ENCODE peak calls at places on chromosomes 13 and 19, in five cellular contexts. One of them, this sample, is unnamed.

GRCh38 chr19:40600086-40600917 is 867 bp upstream of the LTBP4 start:
- DNase-seq in epithelial cell of esophagus: no peak
- DNase-seq in GM06990: no peak
- DNase-seq in foreskin fibroblast: no peak
- DNase-seq in colonic mucosa: no peak
- DNase-seq in this sample: no peak

GRCh38 chr19:33193864-33194362 is at the start of gene LRP3:
- DNase-seq in GM06990: no peak
- DNase-seq in epithelial cell of esophagus: peak
- DNase-seq in colonic mucosa: peak
- DNase-seq in foreskin fibroblast: peak
- DNase-seq in this sample: no peak

GRCh38 chr13:36057041-36057440 is 74.1 kb downstream of the DCLK1 start:
- DNase-seq in GM06990: no peak
- DNase-seq in colonic mucosa: no peak
- DNase-seq in epithelial cell of esophagus: peak
- DNase-seq in foreskin fibroblast: no peak
- DNase-seq in this sample: no peak

GRCh38 chr19:45451181-45451849 is 16.5 kb upstream of the FOSB start:
- DNase-seq in GM06990: peak
- DNase-seq in colonic mucosa: peak
- DNase-seq in foreskin fibroblast: peak
- DNase-seq in epithelial cell of esophagus: peak
- DNase-seq in this sample: no peak

GRCh38 chr19:6536138-6536671 is 5.4 kb downstream of the TNFSF9 start:
- DNase-seq in GM06990: peak
- DNase-seq in epithelial cell of esophagus: peak
- DNase-seq in foreskin fibroblast: no peak
- DNase-seq in colonic mucosa: peak
- DNase-seq in this sample: no peak

GRCh38 chr19:45144431-45145269 is 16.1 kb downstream of the NKPD1 start:
- DNase-seq in GM06990: no peak
- DNase-seq in colonic mucosa: no peak
- DNase-seq in epithelial cell of esophagus: no peak
- DNase-seq in foreskin fibroblast: no peak
- DNase-seq in this sample: no peak

GRCh38 chr19:14002571-14003278 is 3.4 kb downstream of the RFX1 start:
- DNase-seq in colonic mucosa: no peak
- DNase-seq in GM06990: no peak
- DNase-seq in foreskin fibroblast: no peak
- DNase-seq in epithelial cell of esophagus: no peak
- DNase-seq in this sample: no peak

GRCh38 chr13:36193151-36193855 is 21.1 kb downstream of the SOHLH2 start:
- DNase-seq in epithelial cell of esophagus: peak
- DNase-seq in GM06990: no peak
- DNase-seq in colonic mucosa: no peak
- DNase-seq in foreskin fibroblast: peak
- DNase-seq in this sample: peak

GRCh38 chr13:33153421-33154381 is 131.9 kb downstream of the STARD13 start:
- DNase-seq in epithelial cell of esophagus: peak
- DNase-seq in GM06990: no peak
- DNase-seq in colonic mucosa: no peak
- DNase-seq in foreskin fibroblast: peak
- DNase-seq in this sample: no peak

GRCh38 chr19:58372311-58373133 is 8.3 kb downstream of the ZNF837 start:
- DNase-seq in colonic mucosa: no peak
- DNase-seq in GM06990: no peak
- DNase-seq in foreskin fibroblast: peak
- DNase-seq in epithelial cell of esophagus: no peak
- DNase-seq in this sample: no peak

GRCh38 chr13:48223016-48223385 is 10.0 kb upstream of the ITM2B start:
- DNase-seq in epithelial cell of esophagus: no peak
- DNase-seq in colonic mucosa: no peak
- DNase-seq in GM06990: no peak
- DNase-seq in foreskin fibroblast: no peak
- DNase-seq in this sample: no peak

GRCh38 chr13:90154311-90154960 is 1193.1 kb upstream of the MIR17HG start:
- DNase-seq in epithelial cell of esophagus: peak
- DNase-seq in foreskin fibroblast: no peak
- DNase-seq in colonic mucosa: no peak
- DNase-seq in GM06990: no peak
- DNase-seq in this sample: no peak

GRCh38 chr19:17348700-17349099 is 11.3 kb downstream of the GTPBP3 start:
- DNase-seq in epithelial cell of esophagus: no peak
- DNase-seq in colonic mucosa: no peak
- DNase-seq in GM06990: no peak
- DNase-seq in foreskin fibroblast: peak
- DNase-seq in this sample: no peak

GRCh38 chr13:37608750-37609339 is 10.3 kb upstream of the POSTN start:
- DNase-seq in colonic mucosa: no peak
- DNase-seq in GM06990: no peak
- DNase-seq in epithelial cell of esophagus: peak
- DNase-seq in foreskin fibroblast: peak
- DNase-seq in this sample: no peak

GRCh38 chr19:4061683-4062575 is 4.8 kb downstream of the ZBTB7A start:
- DNase-seq in colonic mucosa: peak
- DNase-seq in GM06990: no peak
- DNase-seq in epithelial cell of esophagus: peak
- DNase-seq in foreskin fibroblast: no peak
- DNase-seq in this sample: no peak

GRCh38 chr13:45490068-45490467 is 25.3 kb downstream of the COG3 start:
- DNase-seq in foreskin fibroblast: no peak
- DNase-seq in GM06990: no peak
- DNase-seq in epithelial cell of esophagus: peak
- DNase-seq in colonic mucosa: no peak
- DNase-seq in this sample: no peak

GRCh38 chr13:99556867-99557443 is 55.7 kb downstream of the TM9SF2 start:
- DNase-seq in GM06990: no peak
- DNase-seq in epithelial cell of esophagus: no peak
- DNase-seq in foreskin fibroblast: no peak
- DNase-seq in colonic mucosa: no peak
- DNase-seq in this sample: no peak

GRCh38 chr19:13099073-13099999 is 3.3 kb downstream of the LYL1 start:
- DNase-seq in epithelial cell of esophagus: peak
- DNase-seq in GM06990: peak
- DNase-seq in colonic mucosa: peak
- DNase-seq in foreskin fibroblast: peak
- DNase-seq in this sample: no peak

GRCh38 chr13:42478531-42479156 is 95.3 kb upstream of the TNFSF11 start:
- DNase-seq in GM06990: no peak
- DNase-seq in foreskin fibroblast: peak
- DNase-seq in colonic mucosa: no peak
- DNase-seq in epithelial cell of esophagus: peak
- DNase-seq in this sample: no peak

GRCh38 chr19:28914173-28914572 is 298.8 kb downstream of the UQCRFS1 start:
- DNase-seq in foreskin fibroblast: no peak
- DNase-seq in GM06990: no peak
- DNase-seq in colonic mucosa: no peak
- DNase-seq in epithelial cell of esophagus: no peak
- DNase-seq in this sample: no peak

GRCh38 chr19:41234512-41235208 is 15.6 kb downstream of the AXL start:
- DNase-seq in epithelial cell of esophagus: no peak
- DNase-seq in colonic mucosa: no peak
- DNase-seq in GM06990: no peak
- DNase-seq in foreskin fibroblast: no peak
- DNase-seq in this sample: no peak

GRCh38 chr13:75533866-75534265 is 3.8 kb downstream of the COMMD6 start:
- DNase-seq in colonic mucosa: no peak
- DNase-seq in epithelial cell of esophagus: peak
- DNase-seq in GM06990: no peak
- DNase-seq in foreskin fibroblast: no peak
- DNase-seq in this sample: no peak

GRCh38 chr19:45296365-45296764 is 26.3 kb downstream of the CKM start:
- DNase-seq in epithelial cell of esophagus: no peak
- DNase-seq in foreskin fibroblast: no peak
- DNase-seq in GM06990: no peak
- DNase-seq in colonic mucosa: no peak
- DNase-seq in this sample: no peak

GRCh38 chr19:55620410-55620809 is 4.0 kb downstream of the ZNF784 start:
- DNase-seq in colonic mucosa: no peak
- DNase-seq in epithelial cell of esophagus: no peak
- DNase-seq in foreskin fibroblast: peak
- DNase-seq in GM06990: no peak
- DNase-seq in this sample: no peak

GRCh38 chr19:39132344-39132969 is 6.9 kb downstream of the PAK4 start:
- DNase-seq in GM06990: no peak
- DNase-seq in epithelial cell of esophagus: no peak
- DNase-seq in colonic mucosa: no peak
- DNase-seq in foreskin fibroblast: no peak
- DNase-seq in this sample: no peak

GRCh38 chr19:39130337-39131254 is 5.0 kb downstream of the PAK4 start:
- DNase-seq in colonic mucosa: no peak
- DNase-seq in epithelial cell of esophagus: no peak
- DNase-seq in GM06990: no peak
- DNase-seq in foreskin fibroblast: no peak
- DNase-seq in this sample: no peak

GRCh38 chr19:39133431-39134270 is 8.1 kb downstream of the PAK4 start:
- DNase-seq in epithelial cell of esophagus: no peak
- DNase-seq in colonic mucosa: peak
- DNase-seq in GM06990: no peak
- DNase-seq in foreskin fibroblast: no peak
- DNase-seq in this sample: no peak

GRCh38 chr19:39129116-39129515 is 3.5 kb downstream of the PAK4 start:
- DNase-seq in colonic mucosa: no peak
- DNase-seq in GM06990: no peak
- DNase-seq in epithelial cell of esophagus: no peak
- DNase-seq in foreskin fibroblast: no peak
- DNase-seq in this sample: no peak

GRCh38 chr19:39131255-39131755 is 5.7 kb downstream of the PAK4 start:
- DNase-seq in colonic mucosa: no peak
- DNase-seq in foreskin fibroblast: peak
- DNase-seq in GM06990: no peak
- DNase-seq in epithelial cell of esophagus: peak
- DNase-seq in this sample: no peak
- H3K4me3 ChIP-seq in colonic mucosa: no peak
- H3K4me3 ChIP-seq in foreskin fibroblast: no peak
- H3K4me3 ChIP-seq in GM06990: no peak
- H3K4me3 ChIP-seq in epithelial cell of esophagus: no peak
- H3K4me3 ChIP-seq in this sample: no peak

GRCh38 chr19:10811391-10812111 is 24.5 kb downstream of the TMED1 start:
- DNase-seq in GM06990: no peak
- DNase-seq in foreskin fibroblast: peak
- DNase-seq in epithelial cell of esophagus: no peak
- DNase-seq in colonic mucosa: no peak
- DNase-seq in this sample: no peak

GRCh38 chr19:10812196-10812595 is 23.8 kb downstream of the TMED1 start:
- DNase-seq in epithelial cell of esophagus: no peak
- DNase-seq in colonic mucosa: no peak
- DNase-seq in GM06990: no peak
- DNase-seq in foreskin fibroblast: peak
- DNase-seq in this sample: no peak

GRCh38 chr19:10808937-10809655 is 26.9 kb downstream of the TMED1 start:
- DNase-seq in GM06990: no peak
- DNase-seq in epithelial cell of esophagus: peak
- DNase-seq in foreskin fibroblast: peak
- DNase-seq in colonic mucosa: no peak
- DNase-seq in this sample: no peak

GRCh38 chr19:10812902-10813404 is 23.1 kb downstream of the TMED1 start:
- DNase-seq in epithelial cell of esophagus: peak
- DNase-seq in colonic mucosa: no peak
- DNase-seq in GM06990: no peak
- DNase-seq in foreskin fibroblast: peak
- DNase-seq in this sample: peak

GRCh38 chr19:10809693-10810285 is 26.2 kb downstream of the TMED1 start:
- DNase-seq in GM06990: no peak
- DNase-seq in epithelial cell of esophagus: no peak
- DNase-seq in colonic mucosa: no peak
- DNase-seq in foreskin fibroblast: no peak
- DNase-seq in this sample: no peak
- H3K4me3 ChIP-seq in GM06990: no peak
- H3K4me3 ChIP-seq in epithelial cell of esophagus: no peak
- H3K4me3 ChIP-seq in colonic mucosa: no peak
- H3K4me3 ChIP-seq in foreskin fibroblast: no peak
- H3K4me3 ChIP-seq in this sample: no peak

DNA sequence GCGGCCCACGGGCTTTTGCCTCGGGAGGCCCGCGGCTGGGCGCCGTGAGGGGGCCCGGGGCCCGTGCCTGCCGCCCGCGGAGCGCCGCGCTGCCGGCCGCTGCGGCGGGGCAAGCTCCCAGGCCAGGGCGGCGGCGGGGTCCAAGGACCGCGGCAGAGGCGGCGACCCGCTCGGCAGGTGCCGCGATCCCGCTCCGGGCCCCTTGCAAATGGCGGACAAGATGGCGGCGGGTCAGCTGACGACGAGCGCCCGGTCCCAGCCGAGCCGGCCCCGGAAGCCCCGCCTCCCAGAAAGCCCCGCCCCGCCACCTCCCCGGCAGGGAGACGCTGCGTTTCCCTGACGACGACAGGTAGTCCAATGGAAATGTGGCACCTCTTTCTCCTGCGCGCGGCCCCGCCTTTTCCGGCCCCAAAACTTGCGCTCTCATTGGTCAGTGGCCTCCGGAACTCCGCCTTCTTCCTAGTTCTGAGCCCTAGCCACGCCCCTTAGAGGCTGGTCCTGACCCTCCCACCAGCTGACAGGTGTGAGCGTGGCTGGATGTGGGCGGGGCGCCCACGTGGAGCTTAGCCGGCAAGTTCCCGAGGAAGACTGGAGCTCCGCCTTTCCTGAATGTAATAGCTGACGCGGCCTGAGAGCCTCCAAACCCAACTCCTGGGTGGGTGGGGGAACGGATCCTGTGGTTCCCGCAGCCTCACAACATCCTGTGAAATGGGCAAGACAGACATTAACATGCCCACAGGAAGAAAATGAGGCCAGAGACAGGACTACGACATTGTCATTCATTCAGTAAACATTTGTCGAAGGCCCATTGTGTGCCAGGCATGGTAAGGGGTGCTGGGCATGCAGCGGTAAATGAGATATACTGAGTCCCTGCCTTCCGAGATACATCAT is at the start of gene AP3D1:
- DNase-seq in foreskin fibroblast: peak
- DNase-seq in GM06990: peak
- DNase-seq in epithelial cell of esophagus: peak
- DNase-seq in colonic mucosa: peak
- DNase-seq in this sample: peak
- H3K4me3 ChIP-seq in foreskin fibroblast: peak
- H3K4me3 ChIP-seq in GM06990: peak
- H3K4me3 ChIP-seq in epithelial cell of esophagus: peak
- H3K4me3 ChIP-seq in colonic mucosa: peak
- H3K4me3 ChIP-seq in this sample: peak

GRCh38 chr19:35155441-35155840 is 906 bp downstream of the FXYD5 start:
- DNase-seq in foreskin fibroblast: peak
- DNase-seq in colonic mucosa: no peak
- DNase-seq in epithelial cell of esophagus: no peak
- DNase-seq in GM06990: peak
- DNase-seq in this sample: no peak

GRCh38 chr19:35155981-35156672 is 1.6 kb downstream of the FXYD5 start:
- DNase-seq in epithelial cell of esophagus: no peak
- DNase-seq in colonic mucosa: no peak
- DNase-seq in GM06990: no peak
- DNase-seq in foreskin fibroblast: no peak
- DNase-seq in this sample: no peak

GRCh38 chr19:35154535-35155406 is at the start of gene FXYD5:
- DNase-seq in epithelial cell of esophagus: peak
- DNase-seq in foreskin fibroblast: peak
- DNase-seq in GM06990: peak
- DNase-seq in colonic mucosa: peak
- DNase-seq in this sample: no peak

GRCh38 chr19:35157431-35157830 is 2.9 kb downstream of the FXYD5 start:
- DNase-seq in colonic mucosa: no peak
- DNase-seq in epithelial cell of esophagus: no peak
- DNase-seq in foreskin fibroblast: no peak
- DNase-seq in GM06990: no peak
- DNase-seq in this sample: no peak

GRCh38 chr19:35156673-35157014 is 2.1 kb downstream of the FXYD5 start:
- DNase-seq in epithelial cell of esophagus: no peak
- DNase-seq in foreskin fibroblast: no peak
- DNase-seq in colonic mucosa: no peak
- DNase-seq in GM06990: no peak
- DNase-seq in this sample: no peak
- H3K4me3 ChIP-seq in epithelial cell of esophagus: no peak
- H3K4me3 ChIP-seq in foreskin fibroblast: no peak
- H3K4me3 ChIP-seq in colonic mucosa: no peak
- H3K4me3 ChIP-seq in GM06990: no peak
- H3K4me3 ChIP-seq in this sample: no peak